ENCODE peak calls at places on chromosomes 11 and 22, in six cellular contexts. E is activated CD4-positive, alpha-beta T cell treated with anti-CD3 and anti-CD28 coated beads for 24 hours; R is activated naive CD8-positive, alpha-beta T cell treated with anti-CD3 and anti-CD28 coated beads, Interleukin-2, amount 50 U/mL, for 16 hours; S is activated effector memory CD4-positive, alpha-beta T cell treated with Interleukin-2 at 50 U/mL for 16 hours; K is activated CD8-positive, alpha-beta memory T cell treated with anti-CD3 and anti-CD28 coated beads for 1 hour; M is activated CD4-positive, CD25-positive, alpha-beta regulatory T cell. Y is an unnamed sample.
A peak's percentile ranks its signal among the peaks of the same experiment; 100 is the strongest.

GRCh38 chr11:77669848-77670511 is 32.4 kb upstream of the CLNS1A start:
- DNase-seq in E (no peak), R (no peak), S (no peak), K (no peak), M (no peak), Y (no peak)

GRCh38 chr11:117303101-117303500 is 12.0 kb downstream of the BACE1-AS start:
- DNase-seq in E (no peak), R (no peak), S (no peak), K (no peak), M (no peak), Y (no peak)

GRCh38 chr11:112157274-112157766 is 6.6 kb downstream of the IL18 start:
- DNase-seq in E (no peak), R (no peak), S (no peak), K (no peak), M (no peak), Y (no peak)

GRCh38 chr22:29517215-29517908 is 36.2 kb downstream of the THOC5 start:
- DNase-seq in E (no peak), R (no peak), S (no peak), K (no peak), M (no peak), Y (peak; percentile 43)

GRCh38 chr22:26461188-26461810 is 22.3 kb downstream of the HPS4 start:
- DNase-seq in E (peak; percentile 34), R (no peak), S (no peak), K (peak; percentile 19), M (peak; percentile 9), Y (peak; percentile 60)

GRCh38 chr11:2159536-2160413 is 1.2 kb downstream of the INS start:
- DNase-seq in E (no peak), R (no peak), S (no peak), K (no peak), M (no peak), Y (no peak)

GRCh38 chr11:14015711-14016110 is 53.2 kb downstream of the SPON1 start:
- DNase-seq in E (no peak), R (no peak), S (no peak), K (no peak), M (no peak), Y (no peak)

GRCh38 chr11:126997641-126998040 is 2.9 kb downstream of the KIRREL3 start:
- DNase-seq in E (no peak), R (no peak), S (no peak), K (no peak), M (no peak), Y (no peak)

GRCh38 chr11:9990221-9990973 is 303.6 kb downstream of the SBF2 start:
- DNase-seq in E (no peak), R (no peak), S (no peak), K (no peak), M (no peak), Y (no peak)

GRCh38 chr22:27241430-27242110 is 560.0 kb downstream of the MN1 start:
- DNase-seq in E (no peak), R (no peak), S (no peak), K (no peak), M (no peak), Y (peak; percentile 66)

GRCh38 chr22:37604875-37605274 is 3.8 kb upstream of the GGA1 start:
- DNase-seq in E (no peak), R (no peak), S (peak; percentile 49), K (peak; percentile 28), M (no peak), Y (no peak)

GRCh38 chr11:124920870-124921609 is 2.0 kb downstream of the HEPN1 start:
- DNase-seq in E (peak; percentile 66), R (peak; percentile 68), S (peak; percentile 57), K (peak; percentile 66), M (peak; percentile 41), Y (peak; percentile 88)

GRCh38 chr11:45535033-45535432 is 130.4 kb downstream of the CHST1 start:
- DNase-seq in E (no peak), R (no peak), S (no peak), K (no peak), M (no peak), Y (no peak)

GRCh38 chr22:35576671-35577070 is 36.0 kb downstream of the RASD2 start:
- DNase-seq in E (no peak), R (no peak), S (no peak), K (no peak), M (no peak), Y (no peak)

GRCh38 chr22:43180670-43181069 is 6.3 kb downstream of the TTLL12 start:
- DNase-seq in E (no peak), R (no peak), S (no peak), K (no peak), M (no peak), Y (no peak)

GRCh38 chr11:76626921-76627391 is 43.6 kb downstream of the LRRC32 start:
- DNase-seq in E (no peak), R (no peak), S (no peak), K (no peak), M (peak; percentile 46), Y (no peak)

GRCh38 chr11:60842688-60843605 is 1.0 kb downstream of the CCDC86 start:
- DNase-seq in E (no peak), R (no peak), S (no peak), K (no peak), M (no peak), Y (no peak)

GRCh38 chr22:19919701-19920363 is 21.7 kb upstream of the COMT start:
- DNase-seq in E (no peak), R (no peak), S (no peak), K (no peak), M (no peak), Y (no peak)

GRCh38 chr11:117877120-117877784 is 794 bp upstream of the FXYD6 start:
- DNase-seq in E (no peak), R (no peak), S (no peak), K (no peak), M (no peak), Y (peak; percentile 73)

Y was measured in Right ventricle myocardium superior.